ENCODE peak calls at places on chromosomes 13 and 19, in seven cellular contexts. B, N, X, Y, G, J and L are unnamed samples.

GRCh38 chr19:29965529-29965928 is 23.5 kb downstream of the URI1 start:
- DNase-seq in J (peak), X (peak), B (no peak), G (no peak), N (no peak), Y (peak), L (no peak)

GRCh38 chr13:50222569-50223332 is 207.5 kb downstream of the KCNRG start:
- DNase-seq in X (no peak), J (peak), Y (peak), B (peak), N (peak), G (no peak), L (no peak)

GRCh38 chr13:44230071-44230470 is 143.6 kb upstream of the SERP2 start:
- DNase-seq in N (no peak), G (no peak), B (no peak), Y (no peak), X (no peak), J (no peak), L (no peak)

GRCh38 chr19:14433454-14434156 is 499 bp downstream of the PKN1 start:
- DNase-seq in B (no peak), J (no peak), G (no peak), N (peak), X (no peak), Y (no peak), L (no peak)

GRCh38 chr19:50465986-50466771 is 10.1 kb upstream of the EMC10 start:
- DNase-seq in J (no peak), N (peak), G (no peak), X (no peak), B (no peak), Y (peak), L (no peak)

GRCh38 chr13:29702912-29703351 is 107.4 kb upstream of the SLC7A1 start:
- DNase-seq in Y (peak), B (no peak), J (peak), X (peak), N (no peak), G (no peak), L (no peak)

GRCh38 chr13:42011601-42012401 is 36.6 kb upstream of the DGKH start:
- DNase-seq in B (no peak), N (no peak), G (no peak), X (no peak), J (no peak), Y (peak), L (no peak)

GRCh38 chr13:30972888-30973377 is 40.5 kb downstream of the TEX26 start:
- DNase-seq in B (no peak), J (peak), G (no peak), N (no peak), X (no peak), Y (peak), L (no peak)

GRCh38 chr19:41925208-41926003 is 2.8 kb downstream of the ERFL start:
- DNase-seq in N (no peak), J (no peak), B (no peak), Y (no peak), G (no peak), X (no peak), L (no peak)

GRCh38 chr19:16893686-16893990 is 4.8 kb downstream of the F2RL3 start:
- DNase-seq in B (no peak), X (no peak), J (no peak), Y (no peak), N (no peak), G (no peak), L (no peak)